ENCODE peak calls at places on chromosome 16, in seven cellular contexts. Y, C, W, R, L, A and M are unnamed samples.

GRCh38 chr16:1538804-1539520 is 5.5 kb downstream of the TMEM204 start:
- DNase-seq in Y (no peak), C (no peak), W (no peak), R (no peak), L (no peak), A (no peak), M (no peak)

GRCh38 chr16:4494746-4495490 is 18.7 kb downstream of the HMOX2 start:
- DNase-seq in Y (peak; percentile 77), C (no peak), W (no peak), R (no peak), L (no peak), A (no peak), M (peak; percentile 72)

GRCh38 chr16:3907586-3907985 is 27.1 kb upstream of the CREBBP start:
- DNase-seq in Y (no peak), C (no peak), W (no peak), R (no peak), L (no peak), A (no peak), M (no peak)

GRCh38 chr16:16120382-16121184 is 102.7 kb downstream of the ABCC6 start:
- DNase-seq in Y (peak; percentile 13), C (peak; percentile 83), W (no peak), R (no peak), L (no peak), A (no peak), M (no peak)

GRCh38 chr16:73154063-73154870 is 106.3 kb upstream of the ZFHX3 start:
- DNase-seq in Y (no peak), C (no peak), W (no peak), R (no peak), L (no peak), A (no peak), M (no peak)

GRCh38 chr16:50762241-50762640 is 20.4 kb downstream of the CYLD start:
- DNase-seq in Y (no peak), C (no peak), W (no peak), R (no peak), L (no peak), A (no peak), M (no peak)

GRCh38 chr16:17070882-17071592 is 399.7 kb downstream of the XYLT1 start:
- DNase-seq in Y (no peak), C (no peak), W (peak; percentile 17), R (peak; percentile 18), L (no peak), A (no peak), M (no peak)

GRCh38 chr16:86905302-86905701 is 327.0 kb downstream of the FOXL1 start:
- DNase-seq in Y (no peak), C (no peak), W (no peak), R (no peak), L (no peak), A (no peak), M (no peak)

GRCh38 chr16:5917436-5917835 is 819.8 kb upstream of the EEF2KMT start:
- DNase-seq in Y (no peak), C (no peak), W (no peak), R (no peak), L (no peak), A (no peak), M (no peak)

GRCh38 chr16:73298562-73298961 is 250.6 kb upstream of the ZFHX3 start:
- DNase-seq in Y (no peak), C (no peak), W (no peak), R (no peak), L (peak; percentile 14), A (peak; percentile 20), M (peak; percentile 11)

GRCh38 chr16:9901-10665 is 43.3 kb downstream of the POLR3K start:
- DNase-seq in Y (no peak), C (no peak), W (peak; percentile 39), R (no peak), L (no peak), A (no peak), M (no peak)

GRCh38 chr16:87657621-87658192 is 55.4 kb downstream of the JPH3 start:
- DNase-seq in Y (no peak), C (no peak), W (no peak), R (no peak), L (no peak), A (no peak), M (no peak)

GRCh38 chr16:85663891-85664321 is 24.8 kb downstream of the GINS2 start:
- DNase-seq in Y (no peak), C (no peak), W (peak; percentile 78), R (no peak), L (no peak), A (no peak), M (no peak)

GRCh38 chr16:57801856-57802634 is at the start of gene KIFC3:
- DNase-seq in Y (peak; percentile 77), C (no peak), W (peak; percentile 81), R (no peak), L (no peak), A (no peak), M (peak; percentile 73)

GRCh38 chr16:4330277-4330882 is 14.5 kb downstream of the GLIS2 start:
- DNase-seq in Y (peak; percentile 65), C (no peak), W (peak; percentile 83), R (no peak), L (no peak), A (no peak), M (peak; percentile 44)

GRCh38 chr16:79595261-79595660 is 5.3 kb downstream of the MAF start:
- DNase-seq in Y (no peak), C (no peak), W (no peak), R (no peak), L (no peak), A (no peak), M (no peak)
- H3K4me3 ChIP-seq in Y (peak overlapping the region; percentile 85), C (peak overlapping the region; percentile 77), W (no peak overlapping the region), R (peak overlapping the region; percentile 85), L (no peak overlapping the region), A (no peak overlapping the region), M (no peak overlapping the region)

GRCh38 chr16:31136287-31136662 is 748 bp upstream of the PRSS8 start:
- DNase-seq in Y (no peak), C (no peak), W (no peak), R (no peak), L (no peak), A (no peak), M (no peak)
- TF ChIP-seq CTCF in Y (no peak), C (no peak), W (no peak), R (no peak), L (no peak), A (no peak), M (no peak)

DNA sequence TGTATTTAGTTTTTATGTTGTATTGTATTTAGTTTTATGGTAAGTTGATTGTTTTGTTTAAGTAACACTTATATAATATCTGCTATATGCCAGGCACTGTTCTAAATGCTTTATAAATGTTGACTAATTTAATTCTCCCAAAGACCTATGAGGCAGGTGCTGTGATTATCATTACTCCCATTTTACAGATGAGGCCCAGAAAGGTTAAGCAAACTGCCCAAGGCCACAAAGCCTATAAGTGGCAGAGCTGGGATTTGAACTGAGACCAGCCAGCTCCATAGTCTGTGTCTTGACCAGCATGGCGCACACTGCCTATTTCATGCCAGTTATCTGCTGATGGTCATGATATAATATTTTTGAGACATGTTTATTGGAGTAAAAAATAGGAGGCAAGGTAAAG is 24.0 kb downstream of the IL21R start:
- DNase-seq in Y (no peak), C (no peak), W (no peak), R (no peak), L (no peak), A (no peak), M (no peak)
- H3K4me3 ChIP-seq in Y (no peak overlapping the region), C (no peak overlapping the region), W (no peak overlapping the region), R (no peak overlapping the region), L (no peak overlapping the region), A (no peak overlapping the region), M (no peak overlapping the region)

GRCh38 chr16:82630688-82631087 is 3.9 kb downstream of the CDH13 start:
- DNase-seq in Y (no peak), C (no peak), W (no peak), R (no peak), L (no peak), A (no peak), M (peak; percentile 66)

GRCh38 chr16:82630219-82630618 is 3.5 kb downstream of the CDH13 start:
- DNase-seq in Y (no peak), C (no peak), W (no peak), R (no peak), L (no peak), A (no peak), M (peak; percentile 27)

GRCh38 chr16:82633964-82634600 is 7.3 kb downstream of the CDH13 start:
- DNase-seq in Y (no peak), C (no peak), W (no peak), R (no peak), L (no peak), A (no peak), M (peak; percentile 37)

GRCh38 chr16:82629441-82630027 is 2.8 kb downstream of the CDH13 start:
- DNase-seq in Y (no peak), C (no peak), W (no peak), R (no peak), L (peak; percentile 44), A (no peak), M (peak; percentile 65)

DNA sequence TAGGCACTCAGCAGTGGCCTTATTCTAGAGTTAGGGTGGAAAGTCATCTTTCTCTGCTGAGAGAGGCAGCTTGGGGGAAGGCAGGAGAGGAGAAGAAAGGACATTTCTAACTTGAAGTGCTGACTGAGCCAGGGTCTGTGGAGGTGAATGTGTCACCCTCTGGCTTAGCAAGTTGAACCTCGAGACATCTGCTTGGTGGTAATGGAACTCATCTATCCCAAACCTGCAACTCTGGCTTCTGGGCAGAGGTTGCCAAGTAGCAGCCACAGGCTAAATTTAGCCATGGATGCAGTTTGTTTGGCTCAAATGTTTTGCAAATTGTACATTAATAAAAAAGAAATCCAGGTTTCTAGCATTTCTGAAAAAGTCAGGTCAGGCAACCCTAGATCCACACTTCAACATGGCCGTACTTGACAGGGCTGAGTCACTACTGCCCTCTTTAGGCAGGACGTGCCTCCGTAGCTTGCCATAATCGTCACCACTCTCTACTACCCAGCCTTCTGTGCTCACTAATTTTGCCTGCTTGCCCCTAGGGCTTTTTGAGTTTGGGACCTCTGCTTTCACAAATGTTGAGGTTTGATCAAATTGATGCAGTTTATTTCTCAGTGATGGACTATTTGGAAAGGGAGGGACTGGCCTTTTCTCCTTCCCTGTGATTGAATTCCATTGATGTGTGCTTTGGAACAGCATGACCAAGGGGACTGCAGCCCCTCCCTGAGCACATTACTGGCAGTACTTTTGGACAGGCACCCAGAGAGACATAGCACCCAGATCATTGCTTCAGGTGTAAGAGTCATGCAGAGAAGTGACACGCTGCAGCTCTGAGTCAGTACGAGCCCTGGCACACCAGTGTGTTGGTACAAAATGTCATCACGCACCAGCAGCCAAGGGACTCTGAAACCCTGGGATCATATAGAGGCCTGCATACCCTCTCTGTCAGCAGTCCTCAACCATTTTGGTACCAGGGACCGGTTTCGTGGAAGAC is 5.2 kb downstream of the CDH13 start:
- DNase-seq in Y (no peak), C (no peak), W (no peak), R (no peak), L (no peak), A (no peak), M (no peak)
- TF ChIP-seq CTCF in Y (peak; percentile 12), C (peak; percentile 54), W (no peak), R (peak; percentile 23), L (peak; percentile 25), A (peak; percentile 28), M (peak; percentile 41)

GRCh38 chr16:68285683-68286082 is 21.4 kb downstream of the SLC7A6 start:
- DNase-seq in Y (no peak), C (no peak), W (no peak), R (no peak), L (no peak), A (no peak), M (no peak)
- H3K4me3 ChIP-seq in Y (no peak overlapping the region), C (no peak overlapping the region), W (no peak overlapping the region), R (no peak overlapping the region), L (no peak overlapping the region), A (no peak overlapping the region), M (no peak overlapping the region)

GRCh38 chr16:75074920-75075687 is 41.5 kb downstream of the LDHD start:
- DNase-seq in Y (no peak), C (no peak), W (no peak), R (peak; percentile 44), L (no peak), A (no peak), M (no peak)
- TF ChIP-seq CTCF in Y (no peak), C (no peak), W (no peak), R (no peak), L (no peak), A (no peak), M (no peak)